ENCODE peak calls at places on chromosomes 3 and 15, in six cellular contexts. R, L, H, Z, M and E are unnamed samples.

GRCh38 chr15:38217181-38217580 is 35.5 kb upstream of the SPRED1 start:
- DNase-seq in R (peak; percentile 87), L (no peak), H (peak; percentile 76), Z (no peak), M (no peak), E (no peak)

GRCh38 chr15:52362497-52362896 is 66.9 kb upstream of the MYO5C start:
- DNase-seq in R (peak; percentile 57), L (no peak), H (peak; percentile 73), Z (no peak), M (peak; percentile 64), E (no peak)

GRCh38 chr3:55508335-55508734 is 21.2 kb upstream of the WNT5A start:
- DNase-seq in R (no peak), L (no peak), H (no peak), Z (no peak), M (no peak), E (no peak)

GRCh38 chr3:107657971-107658370 is 135.2 kb downstream of the BBX start:
- DNase-seq in R (no peak), L (no peak), H (peak; percentile 70), Z (no peak), M (no peak), E (no peak)

GRCh38 chr15:68962464-68962863 is 32.1 kb downstream of the SPESP1 start:
- DNase-seq in R (no peak), L (no peak), H (no peak), Z (no peak), M (no peak), E (no peak)

GRCh38 chr3:120093119-120093922 is 926 bp downstream of the GSK3B start:
- DNase-seq in R (peak; percentile 93), L (peak; percentile 78), H (peak; percentile 85), Z (no peak), M (no peak), E (no peak)

GRCh38 chr15:90382305-90382704 is 5.7 kb upstream of the IQGAP1 start:
- DNase-seq in R (no peak), L (no peak), H (no peak), Z (no peak), M (no peak), E (no peak)

GRCh38 chr3:45109736-45110135 is 36.4 kb downstream of the CDCP1 start:
- DNase-seq in R (peak; percentile 84), L (no peak), H (no peak), Z (no peak), M (no peak), E (no peak)

GRCh38 chr3:58414538-58415197 is 19.0 kb downstream of the PDHB start:
- DNase-seq in R (peak; percentile 71), L (peak; percentile 33), H (peak; percentile 67), Z (peak; percentile 61), M (peak; percentile 29), E (no peak)

GRCh38 chr3:89635137-89635536 is 527.7 kb downstream of the EPHA3 start:
- DNase-seq in R (no peak), L (no peak), H (peak; percentile 33), Z (no peak), M (no peak), E (no peak)

GRCh38 chr15:43912991-43913927 is 86.5 kb downstream of the WDR76 start:
- DNase-seq in R (peak; percentile 97), L (no peak), H (peak; percentile 99), Z (no peak), M (peak; percentile 30), E (no peak)

GRCh38 chr15:46309914-46310313 is 675.1 kb downstream of the SQOR start:
- DNase-seq in R (no peak), L (no peak), H (no peak), Z (no peak), M (no peak), E (peak; percentile 39)

GRCh38 chr3:117846238-117846637 is 1136.7 kb downstream of the TUSC7 start:
- DNase-seq in R (peak; percentile 10), L (no peak), H (no peak), Z (no peak), M (no peak), E (no peak)

GRCh38 chr3:65153850-65154512 is 466.2 kb upstream of the ADAMTS9 start:
- DNase-seq in R (no peak), L (no peak), H (no peak), Z (no peak), M (no peak), E (peak; percentile 45)

GRCh38 chr3:61725851-61726333 is 164.5 kb downstream of the PTPRG start:
- DNase-seq in R (peak; percentile 10), L (no peak), H (peak; percentile 84), Z (no peak), M (no peak), E (no peak)

GRCh38 chr3:61727435-61727834 is 166.1 kb downstream of the PTPRG start:
- DNase-seq in R (no peak), L (no peak), H (no peak), Z (no peak), M (no peak), E (no peak)

GRCh38 chr3:61730577-61731231 is 169.3 kb downstream of the PTPRG start:
- DNase-seq in R (no peak), L (no peak), H (no peak), Z (no peak), M (no peak), E (no peak)

GRCh38 chr3:61730058-61730457 is 168.7 kb downstream of the PTPRG start:
- DNase-seq in R (no peak), L (no peak), H (no peak), Z (no peak), M (no peak), E (no peak)

DNA sequence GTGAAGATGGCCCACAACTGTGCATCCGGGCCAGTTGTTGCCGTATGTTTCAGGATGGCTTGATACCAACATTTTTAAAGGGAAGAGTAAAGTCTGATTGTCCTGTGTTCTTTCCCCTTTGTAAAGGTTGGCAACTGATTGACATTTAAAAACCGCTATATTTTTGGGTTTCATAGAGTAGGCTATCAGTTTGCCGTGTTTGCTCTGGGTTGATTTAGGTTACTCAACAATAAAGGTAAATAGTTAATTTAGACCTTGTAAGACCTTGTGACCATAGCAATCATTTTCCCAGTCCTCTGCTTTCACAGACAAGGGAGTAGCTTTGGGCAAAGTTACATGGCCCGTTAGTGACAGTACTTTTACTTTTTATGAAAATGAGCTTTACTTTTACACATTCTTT is 167.9 kb downstream of the PTPRG start:
- DNase-seq in R (no peak), L (no peak), H (no peak), Z (no peak), M (no peak), E (no peak)
- H2AFZ ChIP-seq in R (no peak overlapping the region), L (no peak overlapping the region), H (no peak overlapping the region), Z (no peak overlapping the region), M (no peak overlapping the region), E (no peak overlapping the region)

DNA sequence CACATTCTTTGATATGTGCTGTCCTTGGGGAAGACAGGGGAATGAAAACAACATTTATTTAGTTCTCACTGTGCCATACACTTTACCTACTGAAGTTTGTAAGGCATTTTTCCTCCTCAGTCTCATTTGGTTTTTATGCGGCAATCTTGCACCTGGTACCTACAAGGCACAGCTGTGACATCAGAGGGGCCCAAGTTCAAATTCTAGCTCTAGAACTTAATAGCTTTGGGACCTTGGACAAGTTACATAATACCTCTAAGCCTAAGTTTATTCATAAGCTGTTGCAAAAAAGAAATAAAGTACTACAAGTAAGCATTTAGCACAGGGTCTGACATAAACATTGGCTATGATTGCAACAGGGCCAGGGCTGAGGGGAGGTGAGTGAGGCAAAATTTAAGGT is 5.6 kb upstream of the FAM81A start:
- DNase-seq in R (no peak), L (no peak), H (no peak), Z (no peak), M (no peak), E (no peak)
- H3K18ac ChIP-seq in R (no peak overlapping the region), L (no peak overlapping the region), H (no peak overlapping the region), Z (no peak overlapping the region), M (no peak overlapping the region), E (no peak overlapping the region)

DNA sequence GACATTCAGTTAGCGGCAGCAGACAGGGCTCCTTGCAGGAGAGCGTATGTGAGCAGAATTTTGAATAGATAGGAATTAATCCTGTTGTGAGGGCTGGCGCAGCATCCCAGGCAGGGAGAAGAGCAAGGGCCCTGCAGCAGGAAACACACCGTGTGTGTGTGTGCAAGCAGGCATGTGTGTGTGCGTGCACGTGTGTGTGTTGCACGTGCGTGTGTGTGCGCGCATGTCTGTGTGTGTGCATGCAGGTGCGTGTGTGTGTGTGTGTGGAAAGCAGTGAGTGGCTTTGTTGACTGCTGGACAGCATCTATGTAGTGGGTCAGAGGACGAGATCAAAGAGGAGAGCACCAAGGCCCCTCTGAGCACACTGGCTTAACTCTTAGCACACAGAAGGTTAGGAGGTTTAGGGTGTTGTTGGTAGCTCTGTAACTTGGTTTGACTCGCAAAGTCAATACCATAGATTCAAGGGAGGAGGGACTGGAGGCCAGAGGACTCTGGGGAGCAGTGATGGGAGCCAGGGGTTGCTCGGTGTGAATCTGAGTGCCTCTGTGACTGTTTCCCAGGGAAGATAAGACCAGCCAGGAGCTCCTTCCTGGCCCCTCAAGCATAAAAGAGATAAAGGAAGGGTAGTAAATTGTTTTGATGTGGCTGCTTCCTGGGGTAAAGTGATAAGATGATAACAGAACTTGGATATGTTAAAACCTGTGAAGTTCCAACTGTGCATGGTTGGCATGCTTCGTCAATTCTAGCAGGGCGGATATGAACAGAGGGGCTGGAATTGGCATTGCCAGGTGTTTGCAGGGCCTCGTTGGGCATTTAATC is 639.6 kb downstream of the NR2F2 start:
- DNase-seq in R (no peak), L (no peak), H (no peak), Z (no peak), M (no peak), E (no peak)
- H3K9me3 ChIP-seq in R (peaks cover 27% of the 10 kb centered on the region), L (no peaks in the 10 kb centered on the region), H (peaks cover 22% of the 10 kb centered on the region), Z (no peaks in the 10 kb centered on the region), M (no peaks in the 10 kb centered on the region), E (no peaks in the 10 kb centered on the region)

GRCh38 chr3:14947105-14947885 is at the start of gene NR2C2:
- DNase-seq in R (peak; percentile 80), L (peak; percentile 77), H (peak; percentile 68), Z (peak; percentile 88), M (peak; percentile 68), E (peak; percentile 81)
- H2AFZ ChIP-seq in R (peak within 1 kb of the TSS; percentile 88), L (peak within 1 kb of the TSS; percentile 92), H (peak within 1 kb of the TSS; percentile 91), Z (peak within 1 kb of the TSS; percentile 15), M (peak within 1 kb of the TSS; percentile 90), E (peak within 1 kb of the TSS; percentile 88)

GRCh38 chr3:57160046-57160730 is 5.0 kb downstream of the IL17RD start:
- DNase-seq in R (no peak), L (no peak), H (no peak), Z (no peak), M (no peak), E (peak; percentile 74)

GRCh38 chr3:57158316-57158715 is 6.8 kb downstream of the IL17RD start:
- DNase-seq in R (no peak), L (no peak), H (no peak), Z (no peak), M (no peak), E (no peak)

GRCh38 chr3:57158813-57159678 is 6.1 kb downstream of the IL17RD start:
- DNase-seq in R (peak; percentile 15), L (no peak), H (no peak), Z (no peak), M (no peak), E (peak; percentile 83)

GRCh38 chr3:57155214-57155613 is 9.9 kb downstream of the IL17RD start:
- DNase-seq in R (no peak), L (no peak), H (no peak), Z (no peak), M (no peak), E (no peak)

DNA sequence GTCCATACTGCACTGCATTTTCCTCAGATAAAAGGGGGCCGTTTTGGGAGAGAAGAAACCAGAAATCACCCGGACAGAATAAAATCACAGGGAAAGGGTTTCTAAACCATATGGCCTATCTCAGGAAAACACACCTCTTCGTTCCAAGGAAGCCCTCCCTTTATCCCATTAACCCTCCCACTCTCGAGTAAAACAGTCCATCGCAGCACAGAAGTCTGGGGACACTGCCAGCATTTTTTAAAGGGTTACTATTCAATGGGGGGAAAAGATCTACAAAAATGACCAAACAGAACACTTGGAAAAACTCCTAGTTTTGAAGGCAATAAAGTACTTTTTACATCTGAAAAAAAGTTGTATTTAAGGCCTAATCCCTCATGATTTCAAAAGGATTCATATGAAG is 7.5 kb downstream of the IL17RD start:
- DNase-seq in R (no peak), L (no peak), H (no peak), Z (no peak), M (no peak), E (no peak)
- H3K18ac ChIP-seq in R (no peak overlapping the region), L (peak overlapping the region; percentile 40), H (no peak overlapping the region), Z (peak overlapping the region; percentile 25), M (no peak overlapping the region), E (no peak overlapping the region)